ENCODE peak calls at places on chromosomes 6 and 20, in six cellular contexts. One of them, this sample, is unnamed.

GRCh38 chr6:132811276-132811675 is 3.1 kb upstream of the RPS12 start:
- DNase-seq in fibroblast of villous mesenchyme: peak
- DNase-seq in heart right ventricle: no peak
- DNase-seq in AG04449: no peak
- DNase-seq in cardiac fibroblast: peak
- DNase-seq in HCT116: no peak
- DNase-seq in this sample: peak

GRCh38 chr6:111971181-111971829 is 82.6 kb upstream of the CCN6 start:
- DNase-seq in heart right ventricle: no peak
- DNase-seq in fibroblast of villous mesenchyme: no peak
- DNase-seq in AG04449: no peak
- DNase-seq in cardiac fibroblast: no peak
- DNase-seq in HCT116: no peak
- DNase-seq in this sample: no peak

GRCh38 chr6:75296811-75297779 is 12.5 kb upstream of the TMEM30A start:
- DNase-seq in HCT116: peak
- DNase-seq in fibroblast of villous mesenchyme: peak
- DNase-seq in heart right ventricle: no peak
- DNase-seq in AG04449: peak
- DNase-seq in cardiac fibroblast: peak
- DNase-seq in this sample: no peak

GRCh38 chr6:29864037-29864795 is 36.6 kb downstream of the HLA-G start:
- DNase-seq in HCT116: no peak
- DNase-seq in fibroblast of villous mesenchyme: no peak
- DNase-seq in cardiac fibroblast: peak
- DNase-seq in AG04449: no peak
- DNase-seq in heart right ventricle: no peak
- DNase-seq in this sample: no peak

GRCh38 chr20:13458860-13459451 is 179.8 kb downstream of the TASP1 start:
- DNase-seq in HCT116: peak
- DNase-seq in heart right ventricle: no peak
- DNase-seq in cardiac fibroblast: peak
- DNase-seq in fibroblast of villous mesenchyme: peak
- DNase-seq in AG04449: no peak
- DNase-seq in this sample: peak

GRCh38 chr6:125940691-125941090 is 15.9 kb upstream of the HINT3 start:
- DNase-seq in HCT116: no peak
- DNase-seq in heart right ventricle: no peak
- DNase-seq in fibroblast of villous mesenchyme: peak
- DNase-seq in cardiac fibroblast: no peak
- DNase-seq in AG04449: no peak
- DNase-seq in this sample: no peak

GRCh38 chr6:34630040-34630439 is 66.5 kb downstream of the ILRUN start:
- DNase-seq in heart right ventricle: no peak
- DNase-seq in AG04449: peak
- DNase-seq in cardiac fibroblast: peak
- DNase-seq in HCT116: peak
- DNase-seq in fibroblast of villous mesenchyme: peak
- DNase-seq in this sample: peak

GRCh38 chr20:36157610-36158009 is 3.1 kb downstream of the EPB41L1 start:
- DNase-seq in cardiac fibroblast: no peak
- DNase-seq in fibroblast of villous mesenchyme: no peak
- DNase-seq in AG04449: no peak
- DNase-seq in heart right ventricle: no peak
- DNase-seq in HCT116: no peak
- DNase-seq in this sample: no peak

GRCh38 chr20:45843506-45843905 is 9.9 kb downstream of the SNX21 start:
- DNase-seq in AG04449: no peak
- DNase-seq in cardiac fibroblast: no peak
- DNase-seq in heart right ventricle: no peak
- DNase-seq in HCT116: no peak
- DNase-seq in fibroblast of villous mesenchyme: no peak
- DNase-seq in this sample: no peak

GRCh38 chr6:156045416-156045815 is 589.8 kb upstream of the NOX3 start:
- DNase-seq in HCT116: no peak
- DNase-seq in fibroblast of villous mesenchyme: no peak
- DNase-seq in AG04449: no peak
- DNase-seq in cardiac fibroblast: no peak
- DNase-seq in heart right ventricle: no peak
- DNase-seq in this sample: no peak

GRCh38 chr20:9686001-9686400 is 152.9 kb downstream of the PAK5 start:
- DNase-seq in fibroblast of villous mesenchyme: no peak
- DNase-seq in cardiac fibroblast: no peak
- DNase-seq in HCT116: no peak
- DNase-seq in heart right ventricle: no peak
- DNase-seq in AG04449: no peak
- DNase-seq in this sample: no peak

GRCh38 chr20:5270608-5271007 is 46.1 kb downstream of the PROKR2 start:
- DNase-seq in cardiac fibroblast: no peak
- DNase-seq in AG04449: no peak
- DNase-seq in heart right ventricle: no peak
- DNase-seq in HCT116: no peak
- DNase-seq in fibroblast of villous mesenchyme: no peak
- DNase-seq in this sample: no peak

GRCh38 chr20:44646023-44646640 is 5.4 kb downstream of the ADA start:
- DNase-seq in AG04449: no peak
- DNase-seq in fibroblast of villous mesenchyme: no peak
- DNase-seq in HCT116: no peak
- DNase-seq in heart right ventricle: no peak
- DNase-seq in cardiac fibroblast: peak
- DNase-seq in this sample: no peak

GRCh38 chr20:7113577-7114466 is 346.3 kb downstream of the BMP2 start:
- DNase-seq in fibroblast of villous mesenchyme: peak
- DNase-seq in AG04449: no peak
- DNase-seq in heart right ventricle: peak
- DNase-seq in cardiac fibroblast: peak
- DNase-seq in HCT116: no peak
- DNase-seq in this sample: peak

GRCh38 chr6:160428818-160429744 is 80.9 kb downstream of the SLC22A3 start:
- DNase-seq in cardiac fibroblast: peak
- DNase-seq in fibroblast of villous mesenchyme: peak
- DNase-seq in AG04449: no peak
- DNase-seq in heart right ventricle: no peak
- DNase-seq in HCT116: no peak
- DNase-seq in this sample: no peak
- TF ChIP-seq CTCF in cardiac fibroblast: no peak
- TF ChIP-seq CTCF in fibroblast of villous mesenchyme: no peak
- TF ChIP-seq CTCF in AG04449: no peak
- TF ChIP-seq CTCF in heart right ventricle: no peak
- TF ChIP-seq CTCF in HCT116: no peak
- TF ChIP-seq CTCF in this sample: no peak

GRCh38 chr6:105983763-105984162 is 102.4 kb upstream of the PRDM1 start:
- DNase-seq in cardiac fibroblast: no peak
- DNase-seq in HCT116: no peak
- DNase-seq in AG04449: no peak
- DNase-seq in heart right ventricle: no peak
- DNase-seq in fibroblast of villous mesenchyme: no peak
- DNase-seq in this sample: no peak

GRCh38 chr6:105981888-105982358 is 104.2 kb upstream of the PRDM1 start:
- DNase-seq in cardiac fibroblast: no peak
- DNase-seq in AG04449: no peak
- DNase-seq in HCT116: no peak
- DNase-seq in fibroblast of villous mesenchyme: no peak
- DNase-seq in heart right ventricle: no peak
- DNase-seq in this sample: no peak

GRCh38 chr6:105978113-105978512 is 108.0 kb upstream of the PRDM1 start:
- DNase-seq in heart right ventricle: no peak
- DNase-seq in AG04449: no peak
- DNase-seq in HCT116: no peak
- DNase-seq in cardiac fibroblast: no peak
- DNase-seq in fibroblast of villous mesenchyme: no peak
- DNase-seq in this sample: no peak

GRCh38 chr6:105982761-105983600 is 103.2 kb upstream of the PRDM1 start:
- DNase-seq in AG04449: no peak
- DNase-seq in cardiac fibroblast: no peak
- DNase-seq in heart right ventricle: no peak
- DNase-seq in fibroblast of villous mesenchyme: no peak
- DNase-seq in HCT116: no peak
- DNase-seq in this sample: no peak

DNA sequence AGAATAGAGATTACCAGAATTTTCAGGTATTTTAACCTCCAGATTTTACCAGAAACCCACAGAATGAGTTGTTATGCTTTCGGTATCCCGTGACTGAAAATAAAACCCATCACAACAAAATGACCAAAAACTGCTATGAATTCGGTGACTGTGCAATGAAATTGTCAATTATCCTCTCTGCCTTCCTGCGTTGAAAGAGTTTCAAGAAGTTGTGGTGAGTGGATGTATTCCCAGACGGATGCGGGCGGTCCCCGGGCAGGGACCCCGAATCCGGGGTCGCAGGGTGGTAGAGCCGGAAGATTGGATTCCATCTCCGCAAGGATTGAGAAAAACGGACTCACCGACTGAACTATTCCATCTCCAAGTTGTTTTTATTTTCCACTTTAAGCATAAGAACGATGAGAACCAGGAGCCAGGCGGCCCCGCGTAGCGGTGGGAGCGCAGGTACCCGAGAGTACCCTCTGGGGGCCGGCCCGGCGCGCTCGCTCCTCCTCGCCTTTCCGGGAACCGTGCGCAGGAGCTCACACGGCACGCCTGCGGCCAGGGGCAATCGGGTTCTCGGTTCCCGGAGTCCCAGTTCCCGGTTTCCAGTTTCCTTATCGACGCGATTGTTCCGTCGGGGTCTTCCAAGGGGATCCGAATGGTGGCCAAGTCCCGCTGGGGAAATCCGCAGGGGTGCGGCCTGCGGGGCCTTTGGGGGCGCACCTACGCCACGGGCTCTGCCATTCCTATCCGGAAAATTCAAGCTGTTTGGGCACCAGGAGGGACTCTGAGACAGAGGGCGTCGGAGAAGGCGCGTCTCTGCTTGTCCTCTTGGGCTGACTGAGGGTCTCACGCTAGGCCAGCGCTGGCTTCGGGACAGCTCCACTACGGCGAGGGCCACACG is 104.9 kb upstream of the PRDM1 start:
- DNase-seq in HCT116: no peak
- DNase-seq in AG04449: no peak
- DNase-seq in heart right ventricle: peak
- DNase-seq in fibroblast of villous mesenchyme: no peak
- DNase-seq in cardiac fibroblast: no peak
- DNase-seq in this sample: no peak
- H3K4me3 ChIP-seq in HCT116: no peak
- H3K4me3 ChIP-seq in AG04449: no peak
- H3K4me3 ChIP-seq in heart right ventricle: peak
- H3K4me3 ChIP-seq in fibroblast of villous mesenchyme: peak
- H3K4me3 ChIP-seq in cardiac fibroblast: peak
- H3K4me3 ChIP-seq in this sample: peak

GRCh38 chr6:19833947-19834346 is 3.2 kb upstream of the ID4 start:
- DNase-seq in HCT116: no peak
- DNase-seq in AG04449: no peak
- DNase-seq in fibroblast of villous mesenchyme: no peak
- DNase-seq in heart right ventricle: no peak
- DNase-seq in cardiac fibroblast: no peak
- DNase-seq in this sample: no peak

GRCh38 chr6:19830171-19830570 is 7.0 kb upstream of the ID4 start:
- DNase-seq in cardiac fibroblast: peak
- DNase-seq in AG04449: no peak
- DNase-seq in heart right ventricle: no peak
- DNase-seq in fibroblast of villous mesenchyme: no peak
- DNase-seq in HCT116: no peak
- DNase-seq in this sample: no peak

GRCh38 chr6:19827903-19828302 is 9.3 kb upstream of the ID4 start:
- DNase-seq in AG04449: no peak
- DNase-seq in heart right ventricle: no peak
- DNase-seq in cardiac fibroblast: no peak
- DNase-seq in HCT116: no peak
- DNase-seq in fibroblast of villous mesenchyme: no peak
- DNase-seq in this sample: no peak

GRCh38 chr6:19834858-19835257 is 2.3 kb upstream of the ID4 start:
- DNase-seq in heart right ventricle: no peak
- DNase-seq in AG04449: no peak
- DNase-seq in cardiac fibroblast: no peak
- DNase-seq in HCT116: no peak
- DNase-seq in fibroblast of villous mesenchyme: no peak
- DNase-seq in this sample: no peak

DNA sequence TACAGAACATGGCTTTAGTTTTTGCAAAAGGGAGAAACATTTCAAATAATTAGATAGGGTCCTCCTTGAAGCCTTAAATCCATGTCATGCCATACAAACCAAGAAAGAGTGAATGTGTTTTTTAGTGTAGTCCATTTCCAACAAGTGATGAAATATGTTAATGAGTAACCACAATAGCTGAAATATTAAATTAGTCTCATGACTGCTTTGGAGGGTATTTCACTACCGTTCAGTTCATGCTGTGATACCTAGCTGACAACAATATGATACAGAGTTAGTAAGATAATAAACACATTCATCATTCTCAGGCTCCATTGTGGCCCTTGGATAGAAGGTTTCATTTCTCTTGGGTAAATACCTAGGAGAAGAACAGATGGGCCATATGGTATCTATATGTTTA is 5.8 kb upstream of the ID4 start:
- DNase-seq in AG04449: no peak
- DNase-seq in HCT116: no peak
- DNase-seq in fibroblast of villous mesenchyme: no peak
- DNase-seq in heart right ventricle: no peak
- DNase-seq in cardiac fibroblast: no peak
- DNase-seq in this sample: no peak
- TF ChIP-seq CTCF in AG04449: no peak
- TF ChIP-seq CTCF in HCT116: no peak
- TF ChIP-seq CTCF in fibroblast of villous mesenchyme: no peak
- TF ChIP-seq CTCF in heart right ventricle: no peak
- TF ChIP-seq CTCF in cardiac fibroblast: no peak
- TF ChIP-seq CTCF in this sample: no peak

GRCh38 chr6:28490191-28490890 is 25.3 kb downstream of the GPX6 start:
- DNase-seq in HCT116: no peak
- DNase-seq in heart right ventricle: no peak
- DNase-seq in cardiac fibroblast: no peak
- DNase-seq in fibroblast of villous mesenchyme: no peak
- DNase-seq in AG04449: no peak
- DNase-seq in this sample: no peak
- H3K4me3 ChIP-seq in HCT116: no peak
- H3K4me3 ChIP-seq in heart right ventricle: peak
- H3K4me3 ChIP-seq in cardiac fibroblast: peak
- H3K4me3 ChIP-seq in fibroblast of villous mesenchyme: peak
- H3K4me3 ChIP-seq in AG04449: peak
- H3K4me3 ChIP-seq in this sample: peak

GRCh38 chr6:89412071-89413005 is at the start of gene RRAGD:
- DNase-seq in HCT116: peak
- DNase-seq in fibroblast of villous mesenchyme: peak
- DNase-seq in heart right ventricle: peak
- DNase-seq in AG04449: no peak
- DNase-seq in cardiac fibroblast: no peak
- DNase-seq in this sample: no peak
- TF ChIP-seq CTCF in HCT116: no peak
- TF ChIP-seq CTCF in fibroblast of villous mesenchyme: no peak
- TF ChIP-seq CTCF in heart right ventricle: peak
- TF ChIP-seq CTCF in AG04449: no peak
- TF ChIP-seq CTCF in cardiac fibroblast: no peak
- TF ChIP-seq CTCF in this sample: no peak

GRCh38 chr6:5086294-5086890 is 1.3 kb downstream of the PPP1R3G start:
- DNase-seq in AG04449: no peak
- DNase-seq in cardiac fibroblast: no peak
- DNase-seq in heart right ventricle: no peak
- DNase-seq in fibroblast of villous mesenchyme: no peak
- DNase-seq in HCT116: no peak
- DNase-seq in this sample: no peak
- H3K4me3 ChIP-seq in AG04449: peak
- H3K4me3 ChIP-seq in cardiac fibroblast: peak
- H3K4me3 ChIP-seq in heart right ventricle: peak
- H3K4me3 ChIP-seq in fibroblast of villous mesenchyme: peak
- H3K4me3 ChIP-seq in HCT116: no peak
- H3K4me3 ChIP-seq in this sample: peak